ENCODE peak calls at places on chromosome 6, in six cellular contexts. X, P, N, U, K and G are unnamed samples.

GRCh38 chr6:144744720-144745119 is 459.6 kb downstream of the UTRN start:
- DNase-seq in U (no peak), P (no peak), X (peak; percentile 57), N (no peak), K (no peak), G (no peak)

GRCh38 chr6:157069585-157069984 is 253.7 kb downstream of the TMEM242 start:
- DNase-seq in K (no peak), U (no peak), X (peak; percentile 51), N (no peak), P (no peak), G (no peak)

GRCh38 chr6:136137008-136137689 is 113.0 kb downstream of the MTFR2 start:
- DNase-seq in U (no peak), N (no peak), K (no peak), P (peak; percentile 72), X (no peak), G (no peak)

GRCh38 chr6:142871910-142872331 is 73.1 kb downstream of the HIVEP2 start:
- DNase-seq in N (no peak), P (peak; percentile 96), U (no peak), X (no peak), K (no peak), G (peak; percentile 94)

GRCh38 chr6:131295081-131295480 is 159.8 kb downstream of the AKAP7 start:
- DNase-seq in N (peak; percentile 96), U (no peak), X (peak; percentile 51), K (peak; percentile 91), P (no peak), G (no peak)

GRCh38 chr6:10883312-10884244 is 1.7 kb upstream of the GCM2 start:
- DNase-seq in X (peak; percentile 27), P (no peak), U (peak; percentile 26), K (no peak), N (peak; percentile 33), G (peak; percentile 1)

GRCh38 chr6:139531148-139531547 is 156.7 kb upstream of the CITED2 start:
- DNase-seq in X (no peak), K (no peak), U (no peak), P (peak; percentile 62), N (no peak), G (peak; percentile 60)

GRCh38 chr6:37552267-37552666 is 52.6 kb upstream of the CCDC167 start:
- DNase-seq in X (no peak), U (no peak), P (no peak), K (no peak), N (no peak), G (no peak)

GRCh38 chr6:88919032-88919431 is 44.4 kb downstream of the RNGTT start:
- DNase-seq in X (peak; percentile 5), K (no peak), U (no peak), P (no peak), N (no peak), G (peak; percentile 14)

GRCh38 chr6:34546551-34547321 is 9.4 kb downstream of the SPDEF start:
- DNase-seq in P (no peak), X (no peak), K (no peak), N (no peak), U (no peak), G (no peak)

GRCh38 chr6:134400941-134401340 is 83.0 kb upstream of the SGK1 start:
- DNase-seq in X (no peak), U (no peak), K (no peak), P (no peak), N (no peak), G (no peak)

GRCh38 chr6:155181498-155181897 is 82.3 kb upstream of the CLDN20 start:
- DNase-seq in U (no peak), P (no peak), N (no peak), K (no peak), X (no peak), G (no peak)

GRCh38 chr6:37483917-37484785 is 15.5 kb downstream of the CCDC167 start:
- DNase-seq in X (peak; percentile 48), N (peak; percentile 77), U (peak; percentile 61), K (peak; percentile 23), P (peak; percentile 29), G (peak; percentile 41)

GRCh38 chr6:12608016-12608860 is 108.3 kb upstream of the PHACTR1 start:
- DNase-seq in P (peak; percentile 40), K (no peak), U (no peak), N (no peak), X (no peak), G (peak; percentile 40)

GRCh38 chr6:33755070-33755869 is 8.6 kb upstream of the IP6K3 start:
- DNase-seq in U (no peak), N (no peak), K (no peak), X (no peak), P (no peak), G (no peak)

GRCh38 chr6:24996145-24996836 is 60.5 kb upstream of the RIPOR2 start:
- DNase-seq in K (no peak), N (no peak), X (no peak), P (no peak), U (no peak), G (no peak)

GRCh38 chr6:53466257-53466656 is 78.6 kb downstream of the GCLC start:
- DNase-seq in K (no peak), N (no peak), X (no peak), P (peak; percentile 23), U (no peak), G (no peak)

GRCh38 chr6:53461682-53462081 is 83.2 kb downstream of the GCLC start:
- DNase-seq in K (no peak), P (no peak), U (no peak), X (no peak), N (no peak), G (no peak)

GRCh38 chr6:53464483-53464882 is 80.4 kb downstream of the GCLC start:
- DNase-seq in N (no peak), K (no peak), P (no peak), U (no peak), X (no peak), G (no peak)

GRCh38 chr6:53465732-53466131 is 79.2 kb downstream of the GCLC start:
- DNase-seq in P (peak; percentile 23), N (no peak), K (no peak), U (no peak), X (peak; percentile 13), G (peak; percentile 42)

GRCh38 chr6:53464942-53465460 is 79.9 kb downstream of the GCLC start:
- DNase-seq in X (no peak), U (no peak), K (no peak), N (no peak), P (peak; percentile 10), G (peak; percentile 28)
- H2BK5ac ChIP-seq in X (no peak overlapping the region), U (no peak overlapping the region), K (no peak overlapping the region), N (no peak overlapping the region), P (no peak overlapping the region), G (no peak overlapping the region)

GRCh38 chr6:162262466-162263196 is 464.9 kb downstream of the PRKN start:
- DNase-seq in U (no peak), X (no peak), K (no peak), P (no peak), N (no peak), G (no peak)
- H2AK5ac ChIP-seq in U (no peak overlapping the region), X (no peak overlapping the region), K (no peak overlapping the region), P (no peak overlapping the region), N (no peak overlapping the region), G (no peak overlapping the region)

GRCh38 chr6:31968791-31969711 is 2.9 kb downstream of the DXO start:
- DNase-seq in K (no peak), U (no peak), X (no peak), N (no peak), P (no peak), G (no peak)

GRCh38 chr6:31968326-31968725 is 3.6 kb downstream of the DXO start:
- DNase-seq in K (no peak), P (no peak), X (no peak), U (no peak), N (no peak), G (no peak)

GRCh38 chr6:31966506-31966905 is 5.4 kb downstream of the DXO start:
- DNase-seq in P (no peak), N (no peak), X (no peak), K (no peak), U (no peak), G (no peak)

GRCh38 chr6:31966997-31967925 is 4.7 kb downstream of the DXO start:
- DNase-seq in U (no peak), N (no peak), K (no peak), P (no peak), X (no peak), G (no peak)

DNA sequence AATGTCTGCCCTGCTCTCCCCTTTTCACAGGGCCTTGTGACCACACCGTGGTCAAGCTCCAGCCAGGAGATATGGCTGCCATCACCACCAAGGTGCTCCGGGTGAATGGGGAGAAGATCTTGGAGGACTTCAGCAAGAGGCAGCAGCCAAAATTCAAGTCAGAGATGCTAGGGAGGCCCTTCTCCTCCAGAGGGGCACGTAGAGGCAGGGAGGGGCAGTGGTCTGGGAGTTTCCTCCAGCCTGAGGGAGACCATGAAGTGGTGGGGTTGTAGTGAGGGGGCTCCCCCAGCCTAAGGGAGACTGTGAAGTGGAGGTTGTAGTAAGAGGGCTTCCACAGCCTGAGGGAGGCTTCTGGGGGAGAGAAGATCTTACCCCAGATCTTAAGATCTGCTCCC is 4.0 kb downstream of the DXO start:
- DNase-seq in N (no peak), P (no peak), K (no peak), X (no peak), U (no peak), G (no peak)
- H2BK15ac ChIP-seq in N (no peak overlapping the region), P (no peak overlapping the region), K (no peak overlapping the region), X (no peak overlapping the region), U (no peak overlapping the region), G (no peak overlapping the region)

GRCh38 chr6:158848441-158848840 is 29.3 kb upstream of the EZR start:
- DNase-seq in X (no peak), P (no peak), N (no peak), U (no peak), K (no peak), G (no peak)

GRCh38 chr6:158847786-158848185 is 28.6 kb upstream of the EZR start:
- DNase-seq in U (no peak), P (no peak), N (no peak), K (no peak), X (no peak), G (no peak)

GRCh38 chr6:158852312-158853071 is 33.3 kb upstream of the EZR start:
- DNase-seq in K (no peak), N (no peak), P (no peak), X (no peak), U (no peak), G (no peak)

GRCh38 chr6:158850807-158851115 is 31.6 kb upstream of the EZR start:
- DNase-seq in K (no peak), X (peak; percentile 77), N (no peak), U (no peak), P (peak; percentile 28), G (no peak)

DNA sequence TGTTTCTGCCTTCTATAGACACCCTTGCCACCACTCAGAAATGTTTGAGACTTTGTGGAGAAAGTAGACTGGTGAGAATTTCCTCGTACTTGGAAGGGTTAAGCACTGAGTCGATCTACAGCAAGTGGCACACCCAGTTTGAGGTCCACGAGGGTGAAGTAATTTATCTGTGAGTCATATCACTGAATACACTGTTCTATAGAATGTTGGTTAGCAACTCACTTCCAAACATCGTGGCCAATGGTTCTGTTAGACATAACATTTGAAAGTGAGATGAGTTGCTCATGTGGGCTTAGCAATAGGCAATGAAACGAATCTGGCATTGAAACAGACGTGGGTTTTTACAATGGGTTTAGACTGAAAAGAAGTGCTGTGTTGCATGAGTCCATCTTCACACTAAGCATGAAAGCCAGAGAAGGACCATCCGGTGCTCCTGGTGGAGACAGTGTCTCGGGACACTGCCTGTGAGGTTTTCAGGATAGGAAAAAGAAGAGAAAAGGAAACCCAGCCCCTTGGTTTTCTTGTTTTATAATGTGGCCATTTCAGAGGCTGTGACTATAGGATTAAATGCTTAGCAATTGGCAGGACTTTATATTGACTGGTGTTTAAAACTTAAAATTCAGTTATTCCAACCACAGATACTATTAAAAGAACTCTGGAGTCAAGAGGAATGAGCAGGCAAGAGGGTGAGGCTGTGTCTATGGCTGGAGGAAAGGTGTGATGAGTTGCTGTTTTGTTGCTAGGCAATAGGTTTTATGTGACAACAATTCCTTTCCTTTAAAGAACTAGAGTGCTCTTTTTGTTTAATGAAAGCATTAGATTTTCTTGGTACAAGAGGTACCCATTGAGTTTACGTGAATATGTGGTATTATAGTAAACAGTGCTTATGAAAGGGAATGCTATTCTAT is 31.0 kb upstream of the EZR start:
- DNase-seq in X (peak; percentile 93), U (no peak), K (no peak), N (no peak), P (peak; percentile 97), G (peak; percentile 94)
- H2BK5ac ChIP-seq in X (peak overlapping the region; percentile 35), U (no peak overlapping the region), K (no peak overlapping the region), N (no peak overlapping the region), P (peak overlapping the region; percentile 84), G (no peak overlapping the region)